ENCODE peak calls at places on chromosome 9, in six cellular contexts. S, T, N, J, R and C are unnamed samples.

GRCh38 chr9:5799314-5799713 is 33.6 kb downstream of the ERMP1 start:
- DNase-seq in S (no peak), T (peak), N (no peak), J (peak), R (peak), C (peak)

GRCh38 chr9:34990908-34991832 is 1.6 kb downstream of the DNAJB5 start:
- DNase-seq in S (no peak), T (no peak), N (no peak), J (no peak), R (no peak), C (no peak)

GRCh38 chr9:4706971-4707622 is 27.7 kb downstream of the CDC37L1 start:
- DNase-seq in S (no peak), T (no peak), N (no peak), J (no peak), R (no peak), C (no peak)

GRCh38 chr9:16179566-16179965 is 626.7 kb downstream of the CCDC171 start:
- DNase-seq in S (no peak), T (no peak), N (no peak), J (no peak), R (no peak), C (no peak)

GRCh38 chr9:75410405-75410804 is 322.1 kb downstream of the OSTF1 start:
- DNase-seq in S (no peak), T (no peak), N (no peak), J (no peak), R (no peak), C (no peak)

GRCh38 chr9:116219686-116220085 is 66.1 kb downstream of the PAPPA start:
- DNase-seq in S (no peak), T (no peak), N (no peak), J (no peak), R (no peak), C (no peak)

GRCh38 chr9:132001550-132001949 is 78.1 kb downstream of the MED27 start:
- DNase-seq in S (no peak), T (no peak), N (no peak), J (no peak), R (no peak), C (no peak)

GRCh38 chr9:107945961-107946360 is 456.4 kb upstream of the KLF4 start:
- DNase-seq in S (no peak), T (no peak), N (no peak), J (no peak), R (no peak), C (no peak)